ENCODE peak calls at places on chromosome 3, in nine cellular contexts. J is heart right ventricle; X is neural progenitor cell; E is CD8-positive, alpha-beta T cell; A is Peyer's patch; U is heart left ventricle; Z is AG04450; N is psoas muscle; S is HL-60. R is an unnamed sample.

GRCh38 chr3:36956155-36956554 is 11.3 kb upstream of the TRANK1 start:
- DNase-seq in J (no peak), X (no peak), E (no peak), A (no peak), U (no peak), Z (no peak), N (no peak), S (no peak), R (no peak)

GRCh38 chr3:49792371-49793150 is 6.2 kb upstream of the IP6K1 start:
- DNase-seq in J (no peak), X (no peak), E (no peak), A (no peak), U (no peak), Z (no peak), N (no peak), S (no peak), R (no peak)

GRCh38 chr3:32432711-32433530 is 41.3 kb downstream of the CMTM7 start:
- DNase-seq in J (no peak), X (no peak), E (no peak), A (no peak), U (no peak), Z (no peak), N (no peak), S (no peak), R (no peak)

GRCh38 chr3:171267089-171267488 is 193.1 kb downstream of the TNIK start:
- DNase-seq in J (no peak), X (no peak), E (no peak), A (no peak), U (no peak), Z (no peak), N (no peak), S (no peak), R (no peak)

GRCh38 chr3:52606373-52607085 is 70.1 kb downstream of the UQCC5 start:
- DNase-seq in J (no peak), X (no peak), E (no peak), A (no peak), U (no peak), Z (no peak), N (no peak), S (no peak), R (peak; percentile 42)

GRCh38 chr3:10224794-10225660 is 23.2 kb upstream of the TATDN2 start:
- DNase-seq in J (peak; percentile 53), X (peak; percentile 78), E (peak; percentile 34), A (peak; percentile 77), U (peak; percentile 68), Z (no peak), N (peak; percentile 64), S (no peak), R (no peak)

GRCh38 chr3:195081242-195081963 is 189.6 kb downstream of the XXYLT1 start:
- DNase-seq in J (no peak), X (no peak), E (no peak), A (no peak), U (no peak), Z (no peak), N (peak; percentile 2), S (no peak), R (no peak)

GRCh38 chr3:72797773-72798543 is 50.3 kb downstream of the SHQ1 start:
- DNase-seq in J (peak; percentile 62), X (peak; percentile 31), E (no peak), A (peak; percentile 59), U (peak; percentile 70), Z (no peak), N (no peak), S (no peak), R (no peak)

GRCh38 chr3:143068059-143068458 is 51.5 kb upstream of the CHST2 start:
- DNase-seq in J (no peak), X (no peak), E (no peak), A (no peak), U (no peak), Z (no peak), N (no peak), S (no peak), R (no peak)

GRCh38 chr3:119891944-119892721 is 110.2 kb downstream of the NR1I2 start:
- DNase-seq in J (no peak), X (peak; percentile 75), E (no peak), A (no peak), U (no peak), Z (peak; percentile 38), N (no peak), S (peak; percentile 8), R (no peak)

GRCh38 chr3:55555866-55556621 is 68.9 kb upstream of the WNT5A start:
- DNase-seq in J (no peak), X (no peak), E (no peak), A (no peak), U (no peak), Z (no peak), N (no peak), S (no peak), R (no peak)

DNA sequence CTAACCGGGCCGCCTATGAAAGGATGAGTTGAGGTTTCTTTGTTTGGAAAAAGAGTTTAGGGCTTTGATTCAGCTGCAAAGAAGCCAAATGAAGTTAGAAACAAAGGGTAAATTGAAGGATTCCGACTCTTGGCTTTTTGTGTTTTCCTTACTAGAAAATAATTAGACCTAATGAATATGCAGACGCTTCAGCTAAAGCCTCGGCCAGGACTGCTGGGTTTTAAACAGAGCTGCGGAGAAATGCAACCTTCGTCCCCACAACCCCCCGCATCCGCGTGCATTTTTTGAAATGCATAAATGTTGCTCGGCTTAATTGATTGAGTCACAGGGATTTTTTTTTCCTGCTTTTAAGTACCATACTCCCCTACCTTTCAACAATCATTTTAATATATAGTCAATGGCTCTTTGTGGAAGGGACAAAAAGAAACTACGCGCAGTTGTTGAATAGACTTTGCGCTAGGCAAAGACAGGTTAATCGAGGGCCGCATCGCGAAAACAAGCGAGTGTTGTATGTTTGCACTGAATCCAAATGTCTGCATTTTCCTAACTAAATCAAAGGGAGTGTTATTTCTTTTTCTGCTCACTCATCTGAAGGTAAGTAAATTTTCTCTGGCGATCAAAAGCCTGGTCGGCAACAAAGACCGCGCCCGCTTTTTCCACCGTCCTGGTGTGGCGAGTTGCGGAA is 1.3 kb upstream of the ZIC4 start:
- DNase-seq in J (no peak), X (peak; percentile 50), E (no peak), A (no peak), U (no peak), Z (no peak), N (no peak), S (no peak), R (no peak)
- H3K4me3 ChIP-seq in J (no peak overlapping the region), X (peak overlapping the region; percentile 37), E (no peak overlapping the region), A (no peak overlapping the region), U (no peak overlapping the region), Z (no peak overlapping the region), N (peak overlapping the region; percentile 75), S (no peak overlapping the region), R (no peak overlapping the region)

DNA sequence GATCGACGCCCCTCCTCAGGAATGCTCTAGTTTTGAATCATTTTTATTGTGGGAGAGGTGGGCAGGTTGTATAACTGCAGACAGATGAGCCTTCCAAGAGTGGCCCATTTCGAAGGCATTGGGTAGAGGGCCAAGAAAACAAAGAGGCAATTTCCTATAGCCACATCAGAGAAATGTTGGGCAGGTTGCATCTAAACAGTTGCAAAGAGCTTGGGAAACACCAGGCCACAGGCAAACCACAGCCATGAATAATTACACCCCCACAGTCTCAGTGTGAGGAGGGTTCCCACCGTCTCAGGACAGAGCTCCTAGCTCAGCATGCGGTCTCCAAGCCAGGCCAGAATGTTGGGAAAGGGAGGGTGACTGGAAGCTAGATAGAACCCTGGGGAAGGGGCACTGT is 257.3 kb downstream of the ABHD5 start:
- DNase-seq in J (no peak), X (no peak), E (no peak), A (no peak), U (no peak), Z (no peak), N (no peak), S (no peak), R (no peak)
- H3K27ac ChIP-seq in J (no peak overlapping the region), X (no peak overlapping the region), E (no peak overlapping the region), A (no peak overlapping the region), U (no peak overlapping the region), Z (no peak overlapping the region), N (no peak overlapping the region), S (no peak overlapping the region), R (no peak overlapping the region)

GRCh38 chr3:11327619-11328018 is 55.4 kb downstream of the ATG7 start:
- DNase-seq in J (no peak), X (no peak), E (no peak), A (no peak), U (no peak), Z (no peak), N (no peak), S (no peak), R (no peak)
- TF ChIP-seq CTCF in J (no peak), X (no peak), E (no peak), A (no peak), U (no peak), Z (no peak), N (no peak), S (no peak), R (no peak)

DNA sequence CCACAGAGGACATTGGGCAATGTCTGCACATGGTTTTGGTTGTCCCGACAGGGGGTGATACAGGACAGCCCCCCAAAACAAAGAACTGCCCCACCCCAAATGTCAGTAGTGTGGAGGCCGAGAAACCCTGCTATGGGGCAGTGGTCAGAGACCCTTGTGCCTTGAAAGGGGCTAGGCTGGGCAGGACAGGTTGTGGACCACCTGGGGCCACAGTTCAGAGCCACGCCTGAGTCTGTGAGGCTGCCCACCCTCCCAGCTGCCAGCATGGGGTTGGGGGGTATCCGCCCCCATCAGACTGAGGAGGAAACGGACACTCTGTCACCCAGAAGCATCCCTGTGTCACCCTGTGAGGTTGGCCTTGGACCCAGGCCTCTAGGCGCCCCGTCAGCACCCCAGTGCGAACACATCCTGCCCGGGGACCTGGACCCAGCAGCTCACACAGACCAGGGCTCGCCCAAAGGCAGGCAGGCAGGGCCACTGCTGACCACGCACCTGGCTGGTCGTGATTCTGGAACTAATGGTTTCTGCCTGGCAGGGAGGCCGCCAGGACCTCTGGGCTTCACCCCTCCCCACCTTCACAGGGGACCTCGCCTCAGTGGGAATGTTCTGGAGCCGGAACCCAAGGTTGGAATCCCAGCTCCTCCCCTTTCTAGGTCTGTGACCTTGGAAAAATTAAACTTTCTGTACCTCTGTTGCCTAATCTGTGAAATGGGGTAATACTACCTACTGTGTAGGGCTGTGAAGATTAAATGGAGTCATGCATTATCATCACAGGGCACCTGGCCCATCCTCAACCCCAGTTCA is 1.4 kb downstream of the SLC41A3 start:
- DNase-seq in J (no peak), X (no peak), E (no peak), A (no peak), U (no peak), Z (no peak), N (no peak), S (no peak), R (no peak)
- H3K4me3 ChIP-seq in J (peak overlapping the region; percentile 74), X (peak overlapping the region; percentile 93), E (peak overlapping the region; percentile 58), A (peak overlapping the region; percentile 88), U (peak overlapping the region; percentile 84), Z (no peak overlapping the region), N (peak overlapping the region; percentile 83), S (peak overlapping the region; percentile 71), R (peak overlapping the region; percentile 59)